ENCODE peak calls at places on chromosomes 3 and 15, in six cellular contexts. One of them, this sample, is unnamed.

GRCh38 chr15:98866503-98866902 is 141.1 kb downstream of the PGPEP1L start:
- DNase-seq in H4: peak
- DNase-seq in hippocampal formation: no peak
- DNase-seq in substantia nigra: no peak
- DNase-seq in activated T-helper 2 cell treated with anti-CD3 and anti-CD28 coated beads, Interferon-gamma antibody, Interleukin-2, Interleukin-4, amounts not matched to agents 10 μg/mL and 5 μg/mL and 100 μg/mL, durations not matched to agents 14 hours and 24 hours and 36 hours: no peak
- DNase-seq in RWPE1: no peak
- DNase-seq in this sample: no peak

GRCh38 chr15:38883987-38884386 is 319.4 kb upstream of the RASGRP1 start:
- DNase-seq in hippocampal formation: no peak
- DNase-seq in H4: peak
- DNase-seq in substantia nigra: no peak
- DNase-seq in activated T-helper 2 cell treated with anti-CD3 and anti-CD28 coated beads, Interferon-gamma antibody, Interleukin-2, Interleukin-4, amounts not matched to agents 10 μg/mL and 5 μg/mL and 100 μg/mL, durations not matched to agents 14 hours and 24 hours and 36 hours: no peak
- DNase-seq in RWPE1: no peak
- DNase-seq in this sample: no peak

GRCh38 chr3:59133350-59133749 is 83.5 kb upstream of the CFAP20DC start:
- DNase-seq in activated T-helper 2 cell treated with anti-CD3 and anti-CD28 coated beads, Interferon-gamma antibody, Interleukin-2, Interleukin-4, amounts not matched to agents 10 μg/mL and 5 μg/mL and 100 μg/mL, durations not matched to agents 14 hours and 24 hours and 36 hours: no peak
- DNase-seq in substantia nigra: no peak
- DNase-seq in hippocampal formation: no peak
- DNase-seq in RWPE1: no peak
- DNase-seq in H4: no peak
- DNase-seq in this sample: no peak

GRCh38 chr15:32119694-32120330 is 89.5 kb downstream of the CHRNA7 start:
- DNase-seq in activated T-helper 2 cell treated with anti-CD3 and anti-CD28 coated beads, Interferon-gamma antibody, Interleukin-2, Interleukin-4, amounts not matched to agents 10 μg/mL and 5 μg/mL and 100 μg/mL, durations not matched to agents 14 hours and 24 hours and 36 hours: no peak
- DNase-seq in hippocampal formation: no peak
- DNase-seq in substantia nigra: no peak
- DNase-seq in RWPE1: no peak
- DNase-seq in H4: no peak
- DNase-seq in this sample: no peak

GRCh38 chr3:39362812-39363211 is 20.4 kb upstream of the SLC25A38 start:
- DNase-seq in activated T-helper 2 cell treated with anti-CD3 and anti-CD28 coated beads, Interferon-gamma antibody, Interleukin-2, Interleukin-4, amounts not matched to agents 10 μg/mL and 5 μg/mL and 100 μg/mL, durations not matched to agents 14 hours and 24 hours and 36 hours: no peak
- DNase-seq in hippocampal formation: no peak
- DNase-seq in substantia nigra: no peak
- DNase-seq in H4: no peak
- DNase-seq in RWPE1: no peak
- DNase-seq in this sample: no peak

GRCh38 chr3:10530241-10530640 is 24.9 kb upstream of the ATP2B2 start:
- DNase-seq in H4: no peak
- DNase-seq in hippocampal formation: no peak
- DNase-seq in RWPE1: no peak
- DNase-seq in substantia nigra: no peak
- DNase-seq in activated T-helper 2 cell treated with anti-CD3 and anti-CD28 coated beads, Interferon-gamma antibody, Interleukin-2, Interleukin-4, amounts not matched to agents 10 μg/mL and 5 μg/mL and 100 μg/mL, durations not matched to agents 14 hours and 24 hours and 36 hours: no peak
- DNase-seq in this sample: no peak

GRCh38 chr3:99843590-99844260 is 26.1 kb downstream of the CMSS1 start:
- DNase-seq in hippocampal formation: no peak
- DNase-seq in activated T-helper 2 cell treated with anti-CD3 and anti-CD28 coated beads, Interferon-gamma antibody, Interleukin-2, Interleukin-4, amounts not matched to agents 10 μg/mL and 5 μg/mL and 100 μg/mL, durations not matched to agents 14 hours and 24 hours and 36 hours: no peak
- DNase-seq in RWPE1: no peak
- DNase-seq in substantia nigra: no peak
- DNase-seq in H4: no peak
- DNase-seq in this sample: no peak

GRCh38 chr3:99520511-99520910 is 117.9 kb upstream of the COL8A1 start:
- DNase-seq in RWPE1: no peak
- DNase-seq in hippocampal formation: no peak
- DNase-seq in substantia nigra: no peak
- DNase-seq in activated T-helper 2 cell treated with anti-CD3 and anti-CD28 coated beads, Interferon-gamma antibody, Interleukin-2, Interleukin-4, amounts not matched to agents 10 μg/mL and 5 μg/mL and 100 μg/mL, durations not matched to agents 14 hours and 24 hours and 36 hours: no peak
- DNase-seq in H4: no peak
- DNase-seq in this sample: no peak

GRCh38 chr15:26242565-26242964 is 379.4 kb upstream of the ATP10A start:
- DNase-seq in H4: no peak
- DNase-seq in RWPE1: no peak
- DNase-seq in activated T-helper 2 cell treated with anti-CD3 and anti-CD28 coated beads, Interferon-gamma antibody, Interleukin-2, Interleukin-4, amounts not matched to agents 10 μg/mL and 5 μg/mL and 100 μg/mL, durations not matched to agents 14 hours and 24 hours and 36 hours: no peak
- DNase-seq in hippocampal formation: no peak
- DNase-seq in substantia nigra: no peak
- DNase-seq in this sample: no peak

GRCh38 chr15:37007301-37007700 is 93.0 kb downstream of the MEIS2 start:
- DNase-seq in hippocampal formation: no peak
- DNase-seq in substantia nigra: no peak
- DNase-seq in activated T-helper 2 cell treated with anti-CD3 and anti-CD28 coated beads, Interferon-gamma antibody, Interleukin-2, Interleukin-4, amounts not matched to agents 10 μg/mL and 5 μg/mL and 100 μg/mL, durations not matched to agents 14 hours and 24 hours and 36 hours: no peak
- DNase-seq in RWPE1: no peak
- DNase-seq in H4: no peak
- DNase-seq in this sample: no peak

GRCh38 chr3:64459711-64460110 is 228.1 kb downstream of the ADAMTS9 start:
- DNase-seq in hippocampal formation: no peak
- DNase-seq in activated T-helper 2 cell treated with anti-CD3 and anti-CD28 coated beads, Interferon-gamma antibody, Interleukin-2, Interleukin-4, amounts not matched to agents 10 μg/mL and 5 μg/mL and 100 μg/mL, durations not matched to agents 14 hours and 24 hours and 36 hours: no peak
- DNase-seq in H4: no peak
- DNase-seq in RWPE1: no peak
- DNase-seq in substantia nigra: no peak
- DNase-seq in this sample: no peak

GRCh38 chr3:46670891-46671427 is 22.5 kb downstream of the ALS2CL start:
- DNase-seq in hippocampal formation: no peak
- DNase-seq in substantia nigra: no peak
- DNase-seq in H4: no peak
- DNase-seq in RWPE1: no peak
- DNase-seq in activated T-helper 2 cell treated with anti-CD3 and anti-CD28 coated beads, Interferon-gamma antibody, Interleukin-2, Interleukin-4, amounts not matched to agents 10 μg/mL and 5 μg/mL and 100 μg/mL, durations not matched to agents 14 hours and 24 hours and 36 hours: no peak
- DNase-seq in this sample: no peak

GRCh38 chr15:96462768-96463167 is 132.3 kb downstream of the NR2F2 start:
- DNase-seq in hippocampal formation: no peak
- DNase-seq in H4: no peak
- DNase-seq in activated T-helper 2 cell treated with anti-CD3 and anti-CD28 coated beads, Interferon-gamma antibody, Interleukin-2, Interleukin-4, amounts not matched to agents 10 μg/mL and 5 μg/mL and 100 μg/mL, durations not matched to agents 14 hours and 24 hours and 36 hours: no peak
- DNase-seq in substantia nigra: no peak
- DNase-seq in RWPE1: no peak
- DNase-seq in this sample: no peak

GRCh38 chr15:52095597-52096262 is 16.8 kb downstream of the BCL2L10 start:
- DNase-seq in RWPE1: peak
- DNase-seq in H4: no peak
- DNase-seq in hippocampal formation: no peak
- DNase-seq in substantia nigra: no peak
- DNase-seq in activated T-helper 2 cell treated with anti-CD3 and anti-CD28 coated beads, Interferon-gamma antibody, Interleukin-2, Interleukin-4, amounts not matched to agents 10 μg/mL and 5 μg/mL and 100 μg/mL, durations not matched to agents 14 hours and 24 hours and 36 hours: no peak
- DNase-seq in this sample: no peak

GRCh38 chr3:187310954-187311470 is 19.5 kb upstream of the MASP1 start:
- DNase-seq in H4: no peak
- DNase-seq in substantia nigra: no peak
- DNase-seq in RWPE1: no peak
- DNase-seq in hippocampal formation: no peak
- DNase-seq in activated T-helper 2 cell treated with anti-CD3 and anti-CD28 coated beads, Interferon-gamma antibody, Interleukin-2, Interleukin-4, amounts not matched to agents 10 μg/mL and 5 μg/mL and 100 μg/mL, durations not matched to agents 14 hours and 24 hours and 36 hours: no peak
- DNase-seq in this sample: no peak

This sample was measured in activated T-helper 1 cell treated with anti-CD3 and anti-CD28 coated beads, Interleukin-12 subunit alpha, Interleukin-12 subunit beta, Interleukin-2, Interleukin-4 antibody, amounts not matched to agents 30 ng/mL and 10 ng/mL and 1 ng/mL, durations not matched to agents 14 hours and 24 hours and 36 hours.